ENCODE peak calls at places on chromosomes 4 and X, in five cellular contexts. D is GM23338, P is fibroblast of the aortic adventitia, J is DND-41, A is astrocyte of the cerebellum. I is an unnamed sample.

GRCh38 chr4:109967798-109968520 is 55.3 kb downstream of the EGF start:
- DNase-seq in D (no peak), P (no peak), J (no peak), A (peak), I (no peak)

GRCh38 chr4:5793514-5793913 is 82.5 kb downstream of the EVC start:
- DNase-seq in D (no peak), P (no peak), J (no peak), A (no peak), I (no peak)

GRCh38 chr4:186840771-186841301 is 117.2 kb upstream of the FAT1 start:
- DNase-seq in D (no peak), P (no peak), J (no peak), A (no peak), I (no peak)

GRCh38 chr4:78749258-78749971 is 26.7 kb upstream of the BMP2K start:
- DNase-seq in D (no peak), P (peak), J (no peak), A (no peak), I (no peak)

GRCh38 chr4:159280442-159281172 is 177.7 kb downstream of the RAPGEF2 start:
- DNase-seq in D (no peak), P (no peak), J (no peak), A (no peak), I (no peak)

GRCh38 chr4:160319221-160319867 is 1216.5 kb downstream of the RAPGEF2 start:
- DNase-seq in D (no peak), P (no peak), J (no peak), A (peak), I (no peak)

GRCh38 chr4:7414736-7415510 is 19.8 kb downstream of the PSAPL1 start:
- DNase-seq in D (peak), P (no peak), J (no peak), A (no peak), I (no peak)

GRCh38 chrX:151773434-151773833 is 38.9 kb downstream of the CNGA2 start:
- DNase-seq in D (peak), P (no peak), J (no peak), A (no peak), I (no peak)

GRCh38 chr4:53748328-53748772 is 157.1 kb upstream of the LNX1 start:
- DNase-seq in D (no peak), P (no peak), J (peak), A (no peak), I (no peak)

GRCh38 chrX:132025085-132025484 is 2.0 kb downstream of the STK26 start:
- DNase-seq in D (no peak), P (no peak), J (peak), A (no peak), I (no peak)

GRCh38 chrX:132023896-132024386 is 839 bp downstream of the STK26 start:
- DNase-seq in D (peak), P (no peak), J (peak), A (no peak), I (no peak)

GRCh38 chrX:132023117-132023895 is at the start of gene STK26:
- DNase-seq in D (peak), P (peak), J (peak), A (peak), I (no peak)

GRCh38 chrX:132022863-132023116 is 312 bp upstream of the STK26 start:
- DNase-seq in D (no peak), P (no peak), J (no peak), A (no peak), I (no peak)

DNA sequence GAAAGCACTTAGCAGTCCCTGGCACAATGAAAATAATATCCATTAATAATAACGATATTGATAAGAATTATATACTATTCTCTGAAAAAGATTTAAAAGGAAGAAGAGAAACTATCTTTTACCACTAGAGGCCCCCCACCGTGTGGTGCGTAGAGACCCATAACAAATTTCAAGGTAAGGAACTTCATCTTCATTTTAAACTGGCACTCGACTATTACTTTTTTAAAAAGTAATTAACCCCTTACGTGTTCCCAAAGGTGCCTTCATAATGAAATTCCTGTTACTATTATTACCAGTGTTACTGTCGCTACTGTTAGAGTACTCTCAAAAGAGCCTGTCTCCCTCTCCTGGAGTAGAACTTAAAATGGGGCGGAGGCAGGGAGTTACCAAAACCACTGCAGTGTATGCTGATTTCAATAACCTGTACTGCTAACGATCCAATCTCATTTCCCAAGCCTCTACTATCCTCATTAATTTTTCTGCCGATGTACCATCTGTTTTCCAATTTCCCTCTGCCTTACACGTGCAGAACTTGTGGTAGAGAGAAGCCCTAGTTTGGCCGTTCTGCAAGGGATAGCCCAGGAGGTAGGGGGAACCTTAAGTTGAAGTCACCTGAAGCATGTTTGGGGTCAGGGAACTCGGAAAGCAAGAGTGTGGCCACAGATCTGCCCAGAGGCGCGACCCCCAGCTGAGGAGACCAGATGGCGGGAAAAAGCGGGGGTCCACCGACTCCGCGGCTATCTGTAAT is 813 bp upstream of the STK26 start:
- DNase-seq in D (peak), P (no peak), J (peak), A (no peak), I (no peak)
- TF ChIP-seq CTCF in D (peak), P (peak), J (peak), A (peak), I (peak)

GRCh38 chr4:118036336-118036735 is 2.0 kb downstream of the NDST3 start:
- DNase-seq in D (no peak), P (no peak), J (peak), A (no peak), I (no peak)

GRCh38 chr4:118032691-118033090 is 1.6 kb upstream of the NDST3 start:
- DNase-seq in D (peak), P (no peak), J (peak), A (peak), I (no peak)

GRCh38 chr4:118035309-118035708 is 1.0 kb downstream of the NDST3 start:
- DNase-seq in D (no peak), P (no peak), J (no peak), A (no peak), I (no peak)

GRCh38 chr4:118034061-118034785 is at the start of gene NDST3:
- DNase-seq in D (peak), P (peak), J (peak), A (peak), I (peak)

GRCh38 chr4:118033148-118034060 is 882 bp upstream of the NDST3 start:
- DNase-seq in D (peak), P (peak), J (peak), A (peak), I (peak)
- H3K4me3 ChIP-seq in D (peak), P (peak), J (peak), A (peak), I (peak)

DNA sequence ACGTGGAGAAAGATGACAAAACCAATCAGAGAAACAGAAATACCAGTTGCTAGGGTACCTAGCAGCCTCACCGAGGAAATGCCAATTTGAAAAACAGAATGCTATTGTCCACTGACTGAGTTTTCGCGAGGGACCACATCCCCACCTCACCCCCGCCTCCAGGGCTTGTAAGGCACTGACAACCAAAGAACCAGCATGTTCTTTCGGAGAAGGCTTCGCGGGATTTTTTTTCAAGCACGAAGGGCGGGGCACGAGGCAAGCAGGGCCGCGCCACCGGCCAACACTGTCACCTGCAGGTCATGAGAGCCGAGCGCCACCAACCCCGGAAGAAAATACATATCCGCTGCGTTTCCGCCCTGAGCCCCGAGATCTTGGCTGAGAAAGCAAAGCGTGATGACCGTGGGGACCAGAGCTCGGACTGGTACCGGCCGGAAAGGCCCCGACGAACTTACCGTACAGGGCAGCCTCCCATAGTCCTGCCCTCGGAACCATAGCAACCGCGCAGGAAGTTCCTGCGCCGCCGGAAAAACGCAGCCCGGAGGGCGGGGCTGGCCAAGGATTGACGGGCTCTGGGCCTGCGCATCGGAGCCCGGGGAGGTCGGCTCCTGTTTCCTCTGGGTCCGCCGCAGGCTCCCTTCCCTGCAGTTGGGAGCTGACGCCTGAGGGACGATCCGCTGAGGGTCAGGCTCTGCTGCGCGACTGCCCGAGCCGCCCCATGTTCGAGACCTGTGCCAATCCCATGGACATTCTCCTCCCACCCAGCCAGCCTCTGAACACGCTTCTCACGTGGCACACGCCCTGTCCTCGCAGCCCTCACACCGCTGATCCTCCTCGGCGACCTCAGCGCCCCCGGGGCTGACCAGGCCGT is 59.2 kb upstream of the PAGE5 start:
- DNase-seq in D (peak), P (peak), J (peak), A (peak), I (peak)
- TF ChIP-seq CTCF in D (peak), P (peak), J (peak), A (no peak), I (no peak)

GRCh38 chrX:130704053-130705038 is 198.7 kb downstream of the ENOX2 start:
- DNase-seq in D (no peak), P (peak), J (no peak), A (no peak), I (no peak)
- H3K4me3 ChIP-seq in D (no peak), P (no peak), J (no peak), A (no peak), I (no peak)

GRCh38 chr4:158255727-158256324 is 45.5 kb downstream of the TMEM144 start:
- DNase-seq in D (peak), P (peak), J (no peak), A (peak), I (peak)

GRCh38 chr4:158254328-158254727 is 44.0 kb downstream of the TMEM144 start:
- DNase-seq in D (no peak), P (no peak), J (no peak), A (no peak), I (no peak)

GRCh38 chr4:158261480-158261879 is 51.2 kb downstream of the TMEM144 start:
- DNase-seq in D (peak), P (no peak), J (no peak), A (no peak), I (no peak)

GRCh38 chr4:158259955-158260575 is 49.8 kb downstream of the TMEM144 start:
- DNase-seq in D (peak), P (peak), J (no peak), A (peak), I (peak)
- TF ChIP-seq CTCF in D (peak), P (peak), J (peak), A (no peak), I (no peak)

GRCh38 chrX:103616676-103617186 is 9.0 kb downstream of the TCEAL3 start:
- DNase-seq in D (no peak), P (no peak), J (no peak), A (no peak), I (no peak)

GRCh38 chrX:103615781-103616180 is 8.0 kb downstream of the TCEAL3 start:
- DNase-seq in D (no peak), P (no peak), J (no peak), A (no peak), I (no peak)

GRCh38 chrX:103610282-103610681 is 2.5 kb downstream of the TCEAL3 start:
- DNase-seq in D (no peak), P (no peak), J (no peak), A (no peak), I (no peak)

GRCh38 chrX:103613362-103613761 is 5.6 kb downstream of the TCEAL3 start:
- DNase-seq in D (no peak), P (no peak), J (no peak), A (no peak), I (no peak)

GRCh38 chrX:103614999-103615398 is 7.2 kb downstream of the TCEAL3 start:
- DNase-seq in D (no peak), P (peak), J (no peak), A (no peak), I (no peak)
- H3K4me3 ChIP-seq in D (no peak), P (no peak), J (no peak), A (no peak), I (no peak)